ENCODE peak calls at places on chromosomes 12 and 14, in eight cellular contexts. X is NCI-H1436, Z is colonic mucosa, N is DMS79 treated with DMSO at 0.1 percent for 48 hours, F is H9, S is SW480, V is type B pancreatic cell, J is NCI-H69. U is an unnamed sample.

GRCh38 chr12:52370906-52371608 is 3.8 kb upstream of the KRT85 start:
- DNase-seq in J (no peak), S (no peak), N (no peak), X (no peak), Z (peak; percentile 49), V (no peak), F (no peak), U (peak; percentile 28)

GRCh38 chr12:14327717-14328116 is 37.8 kb upstream of the ATF7IP start:
- DNase-seq in V (no peak), S (no peak), F (no peak), X (no peak), J (no peak), Z (no peak), N (no peak), U (no peak)

GRCh38 chr14:102504302-102504950 is 5.2 kb downstream of the ANKRD9 start:
- DNase-seq in S (no peak), N (no peak), F (peak; percentile 19), X (no peak), Z (no peak), V (no peak), J (no peak), U (no peak)

GRCh38 chr12:6569312-6569711 is 1.2 kb upstream of the NOP2 start:
- DNase-seq in S (no peak), X (no peak), J (peak; percentile 17), N (no peak), V (no peak), Z (no peak), F (no peak), U (no peak)

GRCh38 chr14:32254952-32255679 is 52.0 kb upstream of the RNU6-8 start:
- DNase-seq in N (peak; percentile 73), Z (peak; percentile 75), V (no peak), X (peak; percentile 39), F (peak; percentile 75), J (peak; percentile 78), S (peak; percentile 60), U (peak; percentile 72)

GRCh38 chr14:37034410-37035285 is 137.8 kb downstream of the SLC25A21 start:
- DNase-seq in X (no peak), Z (no peak), S (no peak), V (no peak), N (no peak), F (no peak), J (peak; percentile 75), U (no peak)

GRCh38 chr14:25150934-25151790 is 101.2 kb upstream of the STXBP6 start:
- DNase-seq in J (peak; percentile 81), S (peak; percentile 75), Z (no peak), V (no peak), X (peak; percentile 10), F (no peak), N (peak; percentile 75), U (no peak)

GRCh38 chr12:31736472-31736871 is 7.7 kb upstream of the AMN1 start:
- DNase-seq in Z (no peak), J (peak; percentile 61), S (no peak), F (no peak), X (no peak), V (no peak), N (no peak), U (no peak)

GRCh38 chr12:34605955-34606748 is 583.9 kb downstream of the ALG10 start:
- DNase-seq in V (peak; percentile 54), S (no peak), Z (no peak), N (no peak), X (no peak), F (no peak), J (no peak), U (no peak)

GRCh38 chr12:58416211-58416610 is 474.8 kb downstream of the ATP23 start:
- DNase-seq in S (no peak), Z (no peak), V (no peak), N (no peak), J (peak; percentile 36), X (no peak), F (no peak), U (no peak)

GRCh38 chr14:24418492-24418873 is 11.0 kb downstream of the CBLN3 start:
- DNase-seq in S (no peak), F (no peak), J (no peak), Z (peak; percentile 63), V (no peak), X (no peak), N (no peak), U (peak; percentile 45)

GRCh38 chr12:19456176-19456575 is 16.9 kb downstream of the AEBP2 start:
- DNase-seq in F (no peak), N (no peak), S (no peak), J (no peak), Z (no peak), V (no peak), X (no peak), U (no peak)

GRCh38 chr12:126747530-126748149 is 1519.3 kb upstream of the TMEM132C start:
- DNase-seq in Z (peak; percentile 34), X (no peak), N (no peak), S (peak; percentile 11), J (peak; percentile 35), V (no peak), F (peak; percentile 76), U (no peak)

GRCh38 chr14:20970647-20970982 is 15.3 kb downstream of the RNASE2 start:
- DNase-seq in S (peak; percentile 2), F (no peak), Z (no peak), N (no peak), X (no peak), J (no peak), V (no peak), U (no peak)

GRCh38 chr14:89013098-89013504 is 188.7 kb downstream of the TTC8 start:
- DNase-seq in J (peak; percentile 75), N (no peak), V (no peak), X (peak; percentile 17), F (peak; percentile 73), Z (peak; percentile 82), S (peak; percentile 89), U (no peak)

GRCh38 chr12:29164477-29165163 is 15.5 kb downstream of the FAR2 start:
- DNase-seq in S (peak; percentile 74), F (no peak), Z (no peak), N (no peak), V (no peak), X (no peak), J (no peak), U (no peak)

GRCh38 chr14:87992720-87993484 is at the start of gene GALC:
- DNase-seq in Z (peak; percentile 95), F (peak; percentile 96), J (peak; percentile 95), X (peak; percentile 88), V (peak; percentile 91), S (peak; percentile 54), N (peak; percentile 96), U (peak; percentile 88)

GRCh38 chr14:63632932-63633514 is 8.6 kb downstream of the WDR89 start:
- DNase-seq in X (no peak), J (peak; percentile 60), V (no peak), N (no peak), Z (no peak), S (peak; percentile 33), F (no peak), U (no peak)

GRCh38 chr14:36502558-36503508 is 17.2 kb downstream of the NKX2-1 start:
- DNase-seq in F (no peak), X (no peak), S (no peak), N (peak; percentile 100), J (peak; percentile 97), V (no peak), Z (no peak), U (no peak)

GRCh38 chr14:94648801-94649200 is 36.6 kb downstream of the SERPINA3 start:
- DNase-seq in X (no peak), Z (no peak), F (no peak), V (peak; percentile 45), J (no peak), S (no peak), N (no peak), U (no peak)

GRCh38 chr12:68189766-68190700 is 30.5 kb upstream of the IFNG start:
- DNase-seq in V (no peak), J (no peak), X (no peak), S (peak; percentile 71), F (no peak), N (no peak), Z (no peak), U (no peak)

GRCh38 chr12:28443337-28443736 is 253.1 kb downstream of the CCDC91 start:
- DNase-seq in N (peak; percentile 95), X (no peak), V (no peak), J (peak; percentile 66), Z (no peak), S (no peak), F (no peak), U (no peak)

GRCh38 chr12:95626854-95627253 is 75.6 kb upstream of the USP44 start:
- DNase-seq in F (no peak), J (peak; percentile 28), V (no peak), X (no peak), S (no peak), N (no peak), Z (no peak), U (no peak)

GRCh38 chr14:30108975-30109700 is 181.5 kb upstream of the PRKD1 start:
- DNase-seq in F (no peak), V (no peak), N (peak; percentile 71), X (peak; percentile 8), S (no peak), J (no peak), Z (no peak), U (no peak)

GRCh38 chr12:113130457-113131135 is 5.0 kb downstream of the RASAL1 start:
- DNase-seq in X (no peak), J (peak; percentile 34), N (no peak), V (no peak), F (peak; percentile 88), Z (no peak), S (peak; percentile 71), U (peak; percentile 7)

GRCh38 chr14:102295301-102295700 is 9.7 kb downstream of the MOK start:
- DNase-seq in N (no peak), J (no peak), V (no peak), F (no peak), Z (no peak), X (no peak), S (no peak), U (no peak)

GRCh38 chr12:49296034-49296835 is 1.3 kb downstream of the PRPH start:
- DNase-seq in Z (peak; percentile 73), J (peak; percentile 77), F (peak; percentile 87), X (peak; percentile 70), V (no peak), S (peak; percentile 58), N (no peak), U (no peak)

GRCh38 chr12:54134850-54135249 is 53.9 kb downstream of the SMUG1 start:
- DNase-seq in V (no peak), F (no peak), J (peak; percentile 71), Z (no peak), S (peak; percentile 43), X (no peak), N (peak; percentile 3), U (no peak)

GRCh38 chr12:15633201-15633600 is 156.0 kb downstream of the EPS8 start:
- DNase-seq in X (no peak), Z (no peak), S (no peak), F (no peak), J (no peak), V (no peak), N (no peak), U (no peak)

GRCh38 chr12:53499261-53500118 is at the start of gene MAP3K12:
- DNase-seq in X (peak; percentile 73), S (no peak), V (no peak), Z (peak; percentile 69), F (peak; percentile 84), J (peak; percentile 92), N (peak; percentile 8), U (peak; percentile 81)

GRCh38 chr14:50403433-50403832 is 6.8 kb upstream of the CDKL1 start:
- DNase-seq in F (no peak), V (no peak), J (peak; percentile 61), Z (no peak), S (no peak), X (no peak), N (peak; percentile 62), U (no peak)

GRCh38 chr14:79408696-79409095 is 802.6 kb downstream of the DIO2 start:
- DNase-seq in X (no peak), F (no peak), Z (no peak), N (no peak), J (no peak), V (no peak), S (no peak), U (no peak)

GRCh38 chr12:125187148-125187733 is 122.0 kb downstream of the AACS start:
- DNase-seq in J (peak; percentile 18), F (no peak), Z (no peak), V (no peak), S (no peak), N (no peak), X (no peak), U (no peak)

GRCh38 chr14:85599939-85600338 is 70.0 kb downstream of the FLRT2 start:
- DNase-seq in N (no peak), F (no peak), S (no peak), J (no peak), X (no peak), Z (no peak), V (no peak), U (no peak)